ENCODE peak calls at places on chromosome 5, in five cellular contexts. One of them, this sample, is unnamed.

GRCh38 chr5:168176941-168177340 is 114.5 kb upstream of the WWC1 start:
- DNase-seq in OCI-LY7: no peak
- DNase-seq in upper lobe of right lung: no peak
- DNase-seq in AG10803: no peak
- DNase-seq in heart left ventricle: no peak
- DNase-seq in this sample: no peak

GRCh38 chr5:132674671-132675506 is 1.1 kb downstream of the IL4 start:
- DNase-seq in upper lobe of right lung: no peak
- DNase-seq in heart left ventricle: no peak
- DNase-seq in AG10803: peak; percentile 96
- DNase-seq in OCI-LY7: no peak
- DNase-seq in this sample: peak; percentile 33

GRCh38 chr5:62588668-62589067 is 10.0 kb downstream of the LRRC70 start:
- DNase-seq in AG10803: no peak
- DNase-seq in OCI-LY7: no peak
- DNase-seq in heart left ventricle: no peak
- DNase-seq in upper lobe of right lung: no peak
- DNase-seq in this sample: no peak

GRCh38 chr5:155049569-155050383 is 36.2 kb downstream of the KIF4B start:
- DNase-seq in AG10803: no peak
- DNase-seq in OCI-LY7: peak; percentile 11
- DNase-seq in heart left ventricle: no peak
- DNase-seq in upper lobe of right lung: no peak
- DNase-seq in this sample: no peak

GRCh38 chr5:36655171-36655570 is 48.8 kb downstream of the SLC1A3 start:
- DNase-seq in OCI-LY7: no peak
- DNase-seq in AG10803: peak; percentile 39
- DNase-seq in upper lobe of right lung: no peak
- DNase-seq in heart left ventricle: no peak
- DNase-seq in this sample: peak; percentile 11

GRCh38 chr5:10990626-10991025 is 229.6 kb upstream of the DAP start:
- DNase-seq in heart left ventricle: no peak
- DNase-seq in OCI-LY7: no peak
- DNase-seq in AG10803: no peak
- DNase-seq in upper lobe of right lung: no peak
- DNase-seq in this sample: no peak

GRCh38 chr5:35171108-35171507 is 59.2 kb downstream of the PRLR start:
- DNase-seq in OCI-LY7: no peak
- DNase-seq in upper lobe of right lung: no peak
- DNase-seq in AG10803: no peak
- DNase-seq in heart left ventricle: no peak
- DNase-seq in this sample: no peak

GRCh38 chr5:4924581-4924980 is 215.5 kb upstream of the ADAMTS16 start:
- DNase-seq in OCI-LY7: no peak
- DNase-seq in heart left ventricle: no peak
- DNase-seq in upper lobe of right lung: no peak
- DNase-seq in AG10803: peak; percentile 31
- DNase-seq in this sample: no peak

GRCh38 chr5:52844885-52845284 is 57.2 kb downstream of the ITGA1 start:
- DNase-seq in OCI-LY7: no peak
- DNase-seq in AG10803: peak; percentile 50
- DNase-seq in upper lobe of right lung: no peak
- DNase-seq in heart left ventricle: no peak
- DNase-seq in this sample: no peak

GRCh38 chr5:38367966-38368365 is 109.6 kb downstream of the EGFLAM start:
- DNase-seq in AG10803: no peak
- DNase-seq in heart left ventricle: no peak
- DNase-seq in upper lobe of right lung: no peak
- DNase-seq in OCI-LY7: no peak
- DNase-seq in this sample: no peak

DNA sequence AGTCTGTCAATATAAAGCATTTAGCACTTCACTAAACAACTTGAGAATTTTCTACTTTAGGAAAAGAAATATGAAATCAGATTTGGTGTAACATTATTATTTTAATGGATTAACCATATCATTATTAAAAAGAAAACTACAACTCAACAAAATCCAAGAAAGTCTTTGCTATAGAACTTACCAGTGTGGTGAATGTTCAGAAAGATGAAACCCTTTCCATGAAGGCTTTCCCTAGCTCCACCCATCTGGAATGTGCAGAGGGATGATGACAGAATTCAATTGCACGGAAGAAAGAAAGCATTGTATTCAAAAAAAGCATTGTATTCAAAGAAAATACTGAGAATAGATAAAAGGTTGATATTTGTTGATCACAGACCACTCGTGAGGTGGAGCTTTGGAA is 328.6 kb upstream of the NUDT12 start:
- DNase-seq in AG10803: no peak
- DNase-seq in upper lobe of right lung: no peak
- DNase-seq in OCI-LY7: no peak
- DNase-seq in heart left ventricle: no peak
- DNase-seq in this sample: no peak
- H3K4me3 ChIP-seq in AG10803: no peak overlapping the region
- H3K4me3 ChIP-seq in upper lobe of right lung: no peak overlapping the region
- H3K4me3 ChIP-seq in OCI-LY7: no peak overlapping the region
- H3K4me3 ChIP-seq in heart left ventricle: no peak overlapping the region
- H3K4me3 ChIP-seq in this sample: no peak overlapping the region

DNA sequence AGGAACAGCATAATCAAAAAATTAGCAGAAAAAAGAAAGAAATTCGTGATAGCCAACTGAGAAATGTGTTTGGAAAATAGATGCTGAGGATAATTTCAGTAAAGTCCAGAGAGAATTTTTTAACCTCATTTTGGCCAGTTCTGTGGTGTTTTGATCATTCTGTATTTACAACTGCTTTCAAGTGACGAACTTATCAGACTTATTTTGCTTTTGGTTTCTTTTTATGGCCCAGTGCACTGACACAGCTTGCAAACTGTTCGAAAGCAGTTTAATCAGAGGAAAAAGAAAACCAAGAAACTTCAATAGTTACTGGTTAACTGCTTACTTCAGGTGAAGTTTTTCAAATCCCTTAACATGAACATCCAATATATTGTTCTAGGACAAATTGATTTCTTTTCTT is 1.9 kb downstream of the SDHA start:
- DNase-seq in AG10803: peak; percentile 18
- DNase-seq in OCI-LY7: no peak
- DNase-seq in heart left ventricle: no peak
- DNase-seq in upper lobe of right lung: no peak
- DNase-seq in this sample: no peak
- H3K4me3 ChIP-seq in AG10803: peak overlapping the region; percentile 85
- H3K4me3 ChIP-seq in OCI-LY7: peak overlapping the region; percentile 94
- H3K4me3 ChIP-seq in heart left ventricle: peak overlapping the region; percentile 100
- H3K4me3 ChIP-seq in upper lobe of right lung: peak overlapping the region; percentile 86
- H3K4me3 ChIP-seq in this sample: no peak overlapping the region

GRCh38 chr5:139402561-139403158 is 1.2 kb downstream of the SPATA24 start:
- DNase-seq in upper lobe of right lung: no peak
- DNase-seq in OCI-LY7: peak; percentile 50
- DNase-seq in AG10803: no peak
- DNase-seq in heart left ventricle: no peak
- DNase-seq in this sample: peak; percentile 85
- H3K4me3 ChIP-seq in upper lobe of right lung: no peak overlapping the region
- H3K4me3 ChIP-seq in OCI-LY7: peak overlapping the region; percentile 71
- H3K4me3 ChIP-seq in AG10803: no peak overlapping the region
- H3K4me3 ChIP-seq in heart left ventricle: no peak overlapping the region
- H3K4me3 ChIP-seq in this sample: no peak overlapping the region

GRCh38 chr5:175798626-175799025 is 72.8 kb upstream of the CPLX2 start:
- DNase-seq in heart left ventricle: no peak
- DNase-seq in upper lobe of right lung: no peak
- DNase-seq in OCI-LY7: no peak
- DNase-seq in AG10803: no peak
- DNase-seq in this sample: no peak

GRCh38 chr5:175796536-175797499 is 74.6 kb upstream of the CPLX2 start:
- DNase-seq in OCI-LY7: no peak
- DNase-seq in heart left ventricle: peak; percentile 84
- DNase-seq in upper lobe of right lung: peak; percentile 89
- DNase-seq in AG10803: peak; percentile 67
- DNase-seq in this sample: peak; percentile 96

GRCh38 chr5:175800656-175801081 is 70.7 kb upstream of the CPLX2 start:
- DNase-seq in AG10803: peak; percentile 42
- DNase-seq in upper lobe of right lung: no peak
- DNase-seq in OCI-LY7: no peak
- DNase-seq in heart left ventricle: no peak
- DNase-seq in this sample: peak; percentile 47

GRCh38 chr5:175795959-175796358 is 75.4 kb upstream of the CPLX2 start:
- DNase-seq in OCI-LY7: no peak
- DNase-seq in AG10803: no peak
- DNase-seq in heart left ventricle: no peak
- DNase-seq in upper lobe of right lung: no peak
- DNase-seq in this sample: peak; percentile 9

GRCh38 chr5:175797521-175798038 is 73.8 kb upstream of the CPLX2 start:
- DNase-seq in OCI-LY7: no peak
- DNase-seq in upper lobe of right lung: no peak
- DNase-seq in heart left ventricle: no peak
- DNase-seq in AG10803: no peak
- DNase-seq in this sample: peak; percentile 84
- H3K4me3 ChIP-seq in OCI-LY7: no peak overlapping the region
- H3K4me3 ChIP-seq in upper lobe of right lung: no peak overlapping the region
- H3K4me3 ChIP-seq in heart left ventricle: no peak overlapping the region
- H3K4me3 ChIP-seq in AG10803: no peak overlapping the region
- H3K4me3 ChIP-seq in this sample: peak overlapping the region; percentile 54

GRCh38 chr5:44388504-44389409 is 463 bp downstream of the FGF10 start:
- DNase-seq in heart left ventricle: peak; percentile 23
- DNase-seq in AG10803: peak; percentile 9
- DNase-seq in upper lobe of right lung: peak; percentile 57
- DNase-seq in OCI-LY7: no peak
- DNase-seq in this sample: peak; percentile 30
- H3K4me3 ChIP-seq in heart left ventricle: peak overlapping the region; percentile 25
- H3K4me3 ChIP-seq in AG10803: peak overlapping the region; percentile 54
- H3K4me3 ChIP-seq in upper lobe of right lung: peak overlapping the region; percentile 51
- H3K4me3 ChIP-seq in OCI-LY7: no peak overlapping the region
- H3K4me3 ChIP-seq in this sample: peak overlapping the region; percentile 56

GRCh38 chr5:21823588-21823987 is 1029.6 kb downstream of the CDH12 start:
- DNase-seq in OCI-LY7: no peak
- DNase-seq in heart left ventricle: no peak
- DNase-seq in upper lobe of right lung: no peak
- DNase-seq in AG10803: no peak
- DNase-seq in this sample: no peak

GRCh38 chr5:21823076-21823574 is 1030.0 kb downstream of the CDH12 start:
- DNase-seq in heart left ventricle: no peak
- DNase-seq in AG10803: no peak
- DNase-seq in OCI-LY7: no peak
- DNase-seq in upper lobe of right lung: no peak
- DNase-seq in this sample: no peak

GRCh38 chr5:21820527-21820926 is 1032.6 kb downstream of the CDH12 start:
- DNase-seq in heart left ventricle: no peak
- DNase-seq in upper lobe of right lung: no peak
- DNase-seq in OCI-LY7: no peak
- DNase-seq in AG10803: no peak
- DNase-seq in this sample: no peak

GRCh38 chr5:21817668-21818419 is 1035.3 kb downstream of the CDH12 start:
- DNase-seq in AG10803: no peak
- DNase-seq in OCI-LY7: peak; percentile 5
- DNase-seq in heart left ventricle: no peak
- DNase-seq in upper lobe of right lung: no peak
- DNase-seq in this sample: no peak
- H3K4me3 ChIP-seq in AG10803: no peak overlapping the region
- H3K4me3 ChIP-seq in OCI-LY7: no peak overlapping the region
- H3K4me3 ChIP-seq in heart left ventricle: no peak overlapping the region
- H3K4me3 ChIP-seq in upper lobe of right lung: peak overlapping the region; percentile 26
- H3K4me3 ChIP-seq in this sample: no peak overlapping the region

GRCh38 chr5:76325326-76325725 is 77.8 kb upstream of the IQGAP2 start:
- DNase-seq in OCI-LY7: no peak
- DNase-seq in AG10803: no peak
- DNase-seq in heart left ventricle: no peak
- DNase-seq in upper lobe of right lung: no peak
- DNase-seq in this sample: no peak

GRCh38 chr5:76325876-76326491 is 77.1 kb upstream of the IQGAP2 start:
- DNase-seq in AG10803: no peak
- DNase-seq in upper lobe of right lung: no peak
- DNase-seq in OCI-LY7: peak; percentile 37
- DNase-seq in heart left ventricle: no peak
- DNase-seq in this sample: no peak

GRCh38 chr5:76331139-76331538 is 71.9 kb upstream of the IQGAP2 start:
- DNase-seq in AG10803: no peak
- DNase-seq in OCI-LY7: peak; percentile 24
- DNase-seq in upper lobe of right lung: no peak
- DNase-seq in heart left ventricle: no peak
- DNase-seq in this sample: no peak

GRCh38 chr5:76329346-76329745 is 73.7 kb upstream of the IQGAP2 start:
- DNase-seq in heart left ventricle: no peak
- DNase-seq in upper lobe of right lung: no peak
- DNase-seq in OCI-LY7: no peak
- DNase-seq in AG10803: no peak
- DNase-seq in this sample: no peak

DNA sequence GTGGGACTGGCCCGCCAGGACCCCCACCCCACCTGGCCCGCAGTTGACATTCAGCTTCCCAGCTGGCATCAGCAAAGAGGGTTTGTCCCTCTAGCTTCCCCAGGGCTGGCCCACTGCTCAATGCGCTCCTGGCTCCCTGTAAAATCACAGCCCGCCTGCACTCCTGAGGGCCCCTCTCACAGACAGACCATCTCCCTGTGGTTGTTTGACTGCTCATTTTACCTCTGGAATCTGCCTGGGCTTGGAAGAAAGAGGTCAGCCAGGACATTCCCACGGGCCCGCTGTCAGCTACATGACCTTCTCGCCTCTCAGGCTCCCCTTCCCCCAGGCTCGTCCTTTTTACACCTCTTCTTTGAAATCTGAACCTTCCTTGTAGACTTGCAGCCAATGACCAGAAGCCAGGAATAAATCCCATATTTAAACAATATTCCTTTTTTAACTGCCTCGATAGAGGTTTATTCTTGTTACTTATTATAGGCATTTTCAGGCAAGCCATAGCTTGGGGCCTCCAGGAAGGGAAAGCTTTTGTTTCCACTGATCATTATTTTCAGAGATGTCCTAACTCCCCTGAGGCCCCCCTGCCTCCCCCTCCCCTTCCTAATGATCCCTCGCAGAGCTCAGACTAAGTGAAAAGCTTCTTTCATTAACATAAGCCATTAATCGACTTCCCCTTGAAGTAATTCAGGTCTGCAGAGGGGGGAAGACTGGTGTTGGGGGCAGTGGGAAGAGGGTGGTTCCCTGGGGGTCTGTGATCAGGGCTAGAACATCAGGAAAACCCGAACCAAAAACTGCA is 76.3 kb upstream of the IQGAP2 start:
- DNase-seq in OCI-LY7: no peak
- DNase-seq in heart left ventricle: no peak
- DNase-seq in upper lobe of right lung: no peak
- DNase-seq in AG10803: no peak
- DNase-seq in this sample: peak; percentile 70
- H3K4me3 ChIP-seq in OCI-LY7: no peak overlapping the region
- H3K4me3 ChIP-seq in heart left ventricle: no peak overlapping the region
- H3K4me3 ChIP-seq in upper lobe of right lung: no peak overlapping the region
- H3K4me3 ChIP-seq in AG10803: no peak overlapping the region
- H3K4me3 ChIP-seq in this sample: peak overlapping the region; percentile 4

GRCh38 chr5:73960023-73960422 is 334.0 kb downstream of the ARHGEF28 start:
- DNase-seq in AG10803: no peak
- DNase-seq in OCI-LY7: peak; percentile 97
- DNase-seq in upper lobe of right lung: no peak
- DNase-seq in heart left ventricle: no peak
- DNase-seq in this sample: no peak

GRCh38 chr5:73963021-73963420 is 337.0 kb downstream of the ARHGEF28 start:
- DNase-seq in OCI-LY7: no peak
- DNase-seq in upper lobe of right lung: no peak
- DNase-seq in AG10803: peak; percentile 92
- DNase-seq in heart left ventricle: no peak
- DNase-seq in this sample: no peak

GRCh38 chr5:73957397-73958001 is 331.5 kb downstream of the ARHGEF28 start:
- DNase-seq in AG10803: no peak
- DNase-seq in upper lobe of right lung: no peak
- DNase-seq in heart left ventricle: no peak
- DNase-seq in OCI-LY7: no peak
- DNase-seq in this sample: no peak

GRCh38 chr5:73958037-73958436 is 332.0 kb downstream of the ARHGEF28 start:
- DNase-seq in OCI-LY7: no peak
- DNase-seq in upper lobe of right lung: no peak
- DNase-seq in heart left ventricle: no peak
- DNase-seq in AG10803: no peak
- DNase-seq in this sample: no peak

GRCh38 chr5:73960426-73960825 is 334.4 kb downstream of the ARHGEF28 start:
- DNase-seq in heart left ventricle: no peak
- DNase-seq in upper lobe of right lung: no peak
- DNase-seq in AG10803: peak; percentile 47
- DNase-seq in OCI-LY7: no peak
- DNase-seq in this sample: no peak
- H3K4me3 ChIP-seq in heart left ventricle: no peak overlapping the region
- H3K4me3 ChIP-seq in upper lobe of right lung: no peak overlapping the region
- H3K4me3 ChIP-seq in AG10803: no peak overlapping the region
- H3K4me3 ChIP-seq in OCI-LY7: peak overlapping the region; percentile 36
- H3K4me3 ChIP-seq in this sample: no peak overlapping the region

This sample was measured in H7.